ENCODE peak calls at places on chromosomes 16 and 17, in four cellular contexts. M, H, X and S are unnamed samples.

GRCh38 chr16:27239906-27240655 is 28.5 kb downstream of the NSMCE1 start:
- DNase-seq in X (no peak), H (no peak), M (no peak), S (no peak)

GRCh38 chr17:76458580-76459490 is 5.9 kb upstream of the UBE2O start:
- DNase-seq in H (peak; percentile 56), X (peak; percentile 71), M (no peak), S (peak; percentile 87)

GRCh38 chr17:74804683-74805082 is 28.5 kb upstream of the NAT9 start:
- DNase-seq in M (no peak), X (no peak), H (no peak), S (no peak)

GRCh38 chr17:10171057-10171456 is 27.3 kb downstream of the GAS7 start:
- DNase-seq in M (no peak), X (no peak), H (no peak), S (no peak)

GRCh38 chr16:11635127-11635652 is 33.1 kb upstream of the SNN start:
- DNase-seq in H (no peak), X (no peak), M (no peak), S (no peak)

GRCh38 chr17:45785373-45786193 is 1.5 kb downstream of the CRHR1 start:
- DNase-seq in M (no peak), X (no peak), H (no peak), S (peak; percentile 38)

GRCh38 chr17:15464211-15464610 is 3.2 kb downstream of the CDRT4 start:
- DNase-seq in M (no peak), H (no peak), X (no peak), S (no peak)

GRCh38 chr17:64017381-64017980 is 3.0 kb downstream of the ICAM2 start:
- DNase-seq in X (no peak), M (no peak), H (peak; percentile 17), S (no peak)

GRCh38 chr17:55334881-55335523 is 70.2 kb downstream of the HLF start:
- DNase-seq in M (no peak), X (no peak), H (no peak), S (no peak)

GRCh38 chr17:12619444-12620199 is 46.1 kb upstream of the MYOCD start:
- DNase-seq in H (no peak), X (no peak), M (no peak), S (no peak)

GRCh38 chr17:73639322-73639721 is 4.9 kb downstream of the SDK2 start:
- DNase-seq in H (no peak), X (no peak), M (no peak), S (no peak)

GRCh38 chr16:22324787-22325597 is 27.8 kb downstream of the POLR3E start:
- DNase-seq in X (no peak), M (no peak), H (no peak), S (no peak)

GRCh38 chr16:3698941-3699340 is 18.4 kb downstream of the TRAP1 start:
- DNase-seq in H (no peak), X (no peak), M (no peak), S (no peak)

GRCh38 chr16:4314532-4315184 is 1.2 kb upstream of the GLIS2 start:
- DNase-seq in M (no peak), X (no peak), H (no peak), S (no peak)

GRCh38 chr17:73592079-73592415 is 52.2 kb downstream of the SDK2 start:
- DNase-seq in X (no peak), M (no peak), H (no peak), S (no peak)

GRCh38 chr16:57764341-57765159 is 29.0 kb downstream of the KATNB1 start:
- DNase-seq in H (peak; percentile 100), X (peak; percentile 46), M (peak; percentile 3), S (peak; percentile 95)

GRCh38 chr17:39114744-39115534 is 36.5 kb downstream of the PLXDC1 start:
- DNase-seq in M (no peak), X (no peak), H (no peak), S (no peak)

GRCh38 chr16:25217921-25218320 is 1.2 kb downstream of the AQP8 start:
- DNase-seq in H (no peak), X (no peak), M (no peak), S (no peak)

GRCh38 chr17:76136276-76137025 is 4.6 kb downstream of the FOXJ1 start:
- DNase-seq in X (no peak), M (no peak), H (no peak), S (peak; percentile 49)

GRCh38 chr17:50169121-50169764 is 3.4 kb downstream of the SGCA start:
- DNase-seq in M (peak; percentile 44), X (peak; percentile 69), H (peak; percentile 80), S (peak; percentile 71)

GRCh38 chr16:19488213-19488640 is 33.7 kb downstream of the GDE1 start:
- DNase-seq in X (no peak), M (no peak), H (peak; percentile 78), S (peak; percentile 50)

DNA sequence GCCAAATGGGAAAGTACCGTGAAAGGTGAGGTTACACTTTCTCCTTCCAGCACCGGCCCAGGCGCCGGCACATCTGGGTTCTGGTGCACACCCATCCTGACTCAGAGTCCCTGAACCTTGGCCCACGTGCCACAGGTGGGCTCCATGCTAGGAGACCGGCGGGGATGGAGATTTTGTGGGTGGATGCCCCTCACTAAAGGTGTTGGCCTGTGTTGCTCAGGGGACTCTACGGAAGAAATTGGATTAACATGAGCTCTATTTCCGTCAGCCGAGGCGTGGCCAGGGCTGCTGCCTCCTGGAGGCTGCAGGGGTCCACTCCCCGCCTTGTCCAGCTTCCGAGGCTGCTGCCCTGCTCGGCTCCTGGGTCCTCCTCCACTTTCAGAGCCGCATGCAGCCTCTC is 30.8 kb downstream of the FBXO31 start:
- DNase-seq in M (no peak), X (no peak), H (no peak), S (no peak)
- TF ChIP-seq CBFB in M (no peak), X (no peak), H (no peak), S (no peak)

DNA sequence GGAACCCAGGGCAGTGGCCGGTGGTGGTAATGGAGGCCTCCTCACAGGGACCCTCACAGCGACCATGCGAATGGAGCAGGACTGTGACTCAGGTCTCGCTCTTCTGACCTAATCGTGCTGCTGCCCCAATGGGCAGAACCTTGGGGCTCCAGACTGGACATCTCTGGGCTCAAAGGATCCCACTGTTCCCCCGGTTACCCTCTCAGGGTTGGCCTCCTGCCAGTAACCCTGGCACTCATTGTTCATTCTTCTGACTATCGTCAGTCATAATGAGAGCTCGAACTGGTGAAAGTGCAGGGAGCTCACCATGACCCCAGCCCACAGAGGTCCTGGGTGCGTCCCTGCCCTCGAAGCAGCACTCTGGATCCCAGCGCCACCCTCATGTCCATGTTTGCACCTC is 3.9 kb upstream of the NPRL3 start:
- DNase-seq in H (no peak), X (peak; percentile 52), M (no peak), S (no peak)
- TF ChIP-seq CBFB in H (no peak), X (no peak), M (no peak), S (no peak)

GRCh38 chr17:77753691-77754265 is 204.7 kb upstream of the TNRC6C start:
- DNase-seq in M (no peak), X (no peak), H (no peak), S (peak; percentile 5)
- TF ChIP-seq CBFB in M (no peak), X (no peak), H (no peak), S (no peak)

GRCh38 chr16:85401370-85401916 is 211.7 kb upstream of the GSE1 start:
- DNase-seq in M (no peak), X (no peak), H (no peak), S (peak; percentile 9)
- TF ChIP-seq CBFB in M (no peak), X (no peak), H (no peak), S (no peak)

GRCh38 chr17:79612468-79613194 is 1.8 kb upstream of the RBFOX3 start:
- DNase-seq in M (no peak), H (peak; percentile 80), X (peak; percentile 46), S (peak; percentile 93)
- TF ChIP-seq CBFB in M (no peak), H (no peak), X (no peak), S (no peak)

GRCh38 chr17:27379863-27380533 is 76.2 kb upstream of the KSR1 start:
- DNase-seq in H (peak; percentile 71), M (no peak), X (no peak), S (no peak)
- TF ChIP-seq CBFB in H (no peak), M (no peak), X (no peak), S (no peak)

GRCh38 chr17:53909802-53910201 is 87.1 kb downstream of the KIF2B start:
- DNase-seq in X (no peak), H (no peak), M (no peak), S (no peak)

DNA sequence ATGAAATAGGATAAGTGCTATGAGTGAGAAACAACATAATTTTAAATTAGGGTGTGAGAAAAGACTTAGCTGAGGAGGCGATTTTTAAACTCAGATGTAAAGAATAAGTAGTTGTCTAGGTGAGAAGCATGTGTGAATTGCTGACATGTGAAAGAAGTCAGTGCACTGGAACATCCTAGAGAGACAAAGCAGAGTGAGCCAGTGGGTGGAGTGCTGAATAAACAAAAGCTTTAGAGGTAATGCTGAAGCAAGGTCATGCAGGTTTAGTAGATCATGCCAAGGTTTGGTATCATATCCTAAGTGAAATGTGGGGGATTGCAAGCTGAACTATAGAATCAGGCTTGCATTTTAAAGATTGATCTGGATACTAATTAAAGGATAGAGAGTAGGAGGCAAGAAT is 89.4 kb downstream of the KIF2B start:
- DNase-seq in X (peak; percentile 21), H (no peak), M (no peak), S (no peak)
- TF ChIP-seq CBFB in X (no peak), H (no peak), M (no peak), S (no peak)

DNA sequence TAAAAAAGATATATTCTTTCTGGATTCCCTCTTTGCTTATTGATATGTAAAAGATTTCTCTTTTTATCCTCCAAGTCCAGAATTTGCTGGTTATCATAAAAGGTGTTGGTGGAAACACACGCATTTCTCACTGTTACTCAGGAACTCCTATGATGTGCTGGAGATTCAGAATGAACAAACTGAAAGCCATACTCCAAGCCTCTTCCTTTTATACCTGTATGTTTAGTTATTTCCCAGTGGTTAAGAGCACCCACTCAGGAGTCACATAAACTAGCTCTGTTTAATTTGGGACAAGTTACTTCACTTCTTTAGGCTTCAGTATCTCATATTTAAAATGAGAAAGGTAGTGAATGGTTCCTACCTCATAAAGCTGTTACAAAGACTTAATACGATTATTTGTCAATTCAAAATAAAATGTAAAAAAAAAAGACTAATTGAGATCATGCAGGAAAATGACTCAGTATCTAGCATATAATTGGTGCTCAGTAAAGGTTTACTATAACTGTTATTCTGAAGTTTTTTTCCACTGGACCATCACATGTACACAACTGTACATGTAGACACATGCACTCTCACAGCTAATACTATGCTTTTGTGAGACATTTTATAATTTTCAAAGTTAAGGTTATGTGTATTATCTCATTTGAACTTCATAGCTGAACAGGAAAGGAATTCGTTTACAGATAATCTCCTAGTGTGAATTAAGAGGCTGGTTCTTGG is 47.1 kb downstream of the TNRC6C start:
- DNase-seq in M (no peak), H (no peak), X (no peak), S (no peak)
- TF ChIP-seq CBFB in M (no peak), H (no peak), X (no peak), S (no peak)

DNA sequence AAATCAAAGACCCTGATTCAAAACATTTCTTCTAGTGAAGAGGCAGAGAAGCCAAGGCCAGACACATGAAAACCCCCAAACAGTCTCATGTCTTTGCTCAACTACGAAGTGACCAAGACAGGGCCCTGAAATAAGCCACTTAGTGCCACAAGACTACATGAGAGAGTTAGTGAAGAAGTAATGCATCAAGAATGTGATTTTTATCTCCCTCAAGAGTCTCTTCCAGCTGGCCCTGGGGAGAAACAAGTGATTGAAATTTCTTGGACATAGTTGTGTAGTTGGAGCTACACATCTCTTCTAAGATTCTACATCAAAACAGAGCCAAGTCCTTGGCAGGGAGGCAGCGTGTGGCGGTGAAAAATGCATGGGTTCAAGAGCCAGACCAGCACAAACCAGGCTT is 30.5 kb downstream of the LYRM1 start:
- DNase-seq in X (no peak), M (no peak), H (no peak), S (no peak)
- TF ChIP-seq CBFB in X (no peak), M (no peak), H (no peak), S (no peak)